ENCODE peak calls at places on chromosomes 16 and 17, in ten cellular contexts. One of them, this sample, is unnamed.

GRCh38 chr16:17309510-17309909 is 161.2 kb downstream of the XYLT1 start:
- DNase-seq in tibial nerve: no peak
- DNase-seq in uterus: no peak
- DNase-seq in upper lobe of left lung: no peak
- DNase-seq in heart left ventricle: no peak
- DNase-seq in body of pancreas: no peak
- DNase-seq in A549: no peak
- DNase-seq in Peyer's patch: no peak
- DNase-seq in IMR-90: no peak
- DNase-seq in breast epithelium: no peak
- DNase-seq in this sample: no peak

GRCh38 chr16:12920739-12921138 is 19.3 kb downstream of the SHISA9 start:
- DNase-seq in tibial nerve: no peak
- DNase-seq in uterus: no peak
- DNase-seq in upper lobe of left lung: no peak
- DNase-seq in heart left ventricle: no peak
- DNase-seq in body of pancreas: no peak
- DNase-seq in A549: no peak
- DNase-seq in Peyer's patch: no peak
- DNase-seq in IMR-90: no peak
- DNase-seq in breast epithelium: no peak
- DNase-seq in this sample: no peak

GRCh38 chr17:3681565-3681964 is 13.0 kb downstream of the EMC6 start:
- DNase-seq in tibial nerve: no peak
- DNase-seq in uterus: no peak
- DNase-seq in upper lobe of left lung: no peak
- DNase-seq in heart left ventricle: no peak
- DNase-seq in body of pancreas: no peak
- DNase-seq in A549: no peak
- DNase-seq in Peyer's patch: no peak
- DNase-seq in IMR-90: no peak
- DNase-seq in breast epithelium: no peak
- DNase-seq in this sample: no peak

GRCh38 chr17:74176546-74177001 is 26.9 kb upstream of the RPL38 start:
- DNase-seq in tibial nerve: peak
- DNase-seq in uterus: peak
- DNase-seq in upper lobe of left lung: peak
- DNase-seq in heart left ventricle: peak
- DNase-seq in body of pancreas: peak
- DNase-seq in A549: peak
- DNase-seq in Peyer's patch: peak
- DNase-seq in IMR-90: peak
- DNase-seq in breast epithelium: no peak
- DNase-seq in this sample: peak

GRCh38 chr17:38867179-38867994 is 2.5 kb upstream of the LASP1 start:
- DNase-seq in tibial nerve: no peak
- DNase-seq in uterus: peak
- DNase-seq in upper lobe of left lung: no peak
- DNase-seq in heart left ventricle: peak
- DNase-seq in body of pancreas: peak
- DNase-seq in A549: peak
- DNase-seq in Peyer's patch: no peak
- DNase-seq in IMR-90: peak
- DNase-seq in breast epithelium: no peak
- DNase-seq in this sample: peak

GRCh38 chr17:16342979-16343378 is 10.3 kb downstream of the CENPV start:
- DNase-seq in tibial nerve: no peak
- DNase-seq in uterus: no peak
- DNase-seq in upper lobe of left lung: no peak
- DNase-seq in heart left ventricle: no peak
- DNase-seq in body of pancreas: no peak
- DNase-seq in A549: no peak
- DNase-seq in Peyer's patch: no peak
- DNase-seq in IMR-90: peak
- DNase-seq in breast epithelium: no peak
- DNase-seq in this sample: no peak

GRCh38 chr16:9647981-9648701 is 534.1 kb downstream of the GRIN2A start:
- DNase-seq in tibial nerve: no peak
- DNase-seq in uterus: no peak
- DNase-seq in upper lobe of left lung: no peak
- DNase-seq in heart left ventricle: no peak
- DNase-seq in body of pancreas: peak
- DNase-seq in A549: peak
- DNase-seq in Peyer's patch: no peak
- DNase-seq in IMR-90: no peak
- DNase-seq in breast epithelium: no peak
- DNase-seq in this sample: no peak

GRCh38 chr17:64281962-64282752 is 19.1 kb upstream of the TEX2 start:
- DNase-seq in tibial nerve: no peak
- DNase-seq in uterus: peak
- DNase-seq in upper lobe of left lung: peak
- DNase-seq in heart left ventricle: peak
- DNase-seq in body of pancreas: peak
- DNase-seq in A549: peak
- DNase-seq in Peyer's patch: no peak
- DNase-seq in IMR-90: peak
- DNase-seq in breast epithelium: no peak
- DNase-seq in this sample: peak

GRCh38 chr17:32755045-32755805 is 121.7 kb downstream of the MYO1D start:
- DNase-seq in tibial nerve: no peak
- DNase-seq in uterus: no peak
- DNase-seq in upper lobe of left lung: no peak
- DNase-seq in heart left ventricle: no peak
- DNase-seq in body of pancreas: no peak
- DNase-seq in A549: peak
- DNase-seq in Peyer's patch: no peak
- DNase-seq in IMR-90: peak
- DNase-seq in breast epithelium: no peak
- DNase-seq in this sample: no peak

GRCh38 chr17:74459622-74460021 is 6.8 kb upstream of the CD300A start:
- DNase-seq in tibial nerve: no peak
- DNase-seq in uterus: no peak
- DNase-seq in upper lobe of left lung: no peak
- DNase-seq in heart left ventricle: no peak
- DNase-seq in body of pancreas: no peak
- DNase-seq in A549: no peak
- DNase-seq in Peyer's patch: no peak
- DNase-seq in IMR-90: no peak
- DNase-seq in breast epithelium: no peak
- DNase-seq in this sample: no peak

GRCh38 chr17:76248013-76248782 is 7.9 kb upstream of the RNF157 start:
- DNase-seq in tibial nerve: no peak
- DNase-seq in uterus: no peak
- DNase-seq in upper lobe of left lung: peak
- DNase-seq in heart left ventricle: no peak
- DNase-seq in body of pancreas: peak
- DNase-seq in A549: no peak
- DNase-seq in Peyer's patch: peak
- DNase-seq in IMR-90: no peak
- DNase-seq in breast epithelium: no peak
- DNase-seq in this sample: no peak

GRCh38 chr16:84312783-84313382 is 18.2 kb downstream of the WFDC1 start:
- DNase-seq in tibial nerve: no peak
- DNase-seq in uterus: no peak
- DNase-seq in upper lobe of left lung: peak
- DNase-seq in heart left ventricle: no peak
- DNase-seq in body of pancreas: peak
- DNase-seq in A549: no peak
- DNase-seq in Peyer's patch: peak
- DNase-seq in IMR-90: no peak
- DNase-seq in breast epithelium: no peak
- DNase-seq in this sample: no peak

DNA sequence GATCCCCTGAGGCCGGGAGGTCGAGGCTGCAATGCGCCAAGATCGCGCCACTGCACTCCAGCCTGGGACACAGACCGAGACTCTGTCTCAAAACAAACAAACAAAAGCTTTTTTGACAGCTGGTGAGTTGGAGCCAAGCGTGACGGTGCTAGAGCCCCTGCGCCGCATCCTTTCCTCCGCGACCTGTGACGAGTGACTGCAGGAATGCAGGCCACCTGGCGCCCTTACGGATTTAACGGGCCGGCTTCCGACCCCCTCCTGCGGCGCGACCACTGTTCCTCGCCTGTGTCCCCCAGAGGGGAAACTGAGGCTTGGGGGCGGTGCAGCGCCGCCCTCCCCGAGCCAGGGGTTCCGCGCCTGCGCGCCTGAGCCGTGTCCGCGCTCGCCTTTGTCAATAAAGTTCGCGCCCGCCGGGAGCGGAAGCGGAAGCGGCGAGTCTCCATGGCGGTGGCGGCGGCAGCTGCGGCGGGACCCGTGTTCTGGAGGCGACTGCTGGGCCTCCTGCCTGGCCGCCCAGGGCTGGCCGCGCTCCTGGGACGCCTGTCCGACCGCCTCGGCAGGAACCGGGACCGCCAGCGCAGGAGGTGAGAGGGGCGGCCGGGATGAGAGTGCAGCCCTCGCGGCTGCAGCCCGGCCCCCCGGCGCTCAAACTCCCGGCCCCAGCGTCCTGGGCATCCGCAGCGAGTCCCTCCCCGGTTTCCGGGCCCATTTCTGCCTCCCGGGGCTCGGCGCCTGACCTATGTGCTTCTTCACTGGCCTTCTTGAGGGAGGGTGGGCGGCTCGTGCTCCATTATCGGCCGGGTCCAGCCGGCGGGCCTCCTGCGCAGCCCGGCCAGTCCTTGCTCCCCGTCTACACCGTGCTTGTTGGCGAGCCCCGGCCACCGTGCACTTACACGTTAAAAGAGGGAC is at the start of gene PGS1:
- DNase-seq in tibial nerve: peak
- DNase-seq in uterus: peak
- DNase-seq in upper lobe of left lung: peak
- DNase-seq in heart left ventricle: peak
- DNase-seq in body of pancreas: peak
- DNase-seq in A549: peak
- DNase-seq in Peyer's patch: peak
- DNase-seq in IMR-90: peak
- DNase-seq in breast epithelium: peak
- DNase-seq in this sample: peak
- TF ChIP-seq POLR2A in tibial nerve: peak
- TF ChIP-seq POLR2A in uterus: peak
- TF ChIP-seq POLR2A in upper lobe of left lung: peak
- TF ChIP-seq POLR2A in heart left ventricle: no peak
- TF ChIP-seq POLR2A in body of pancreas: peak
- TF ChIP-seq POLR2A in A549: peak
- TF ChIP-seq POLR2A in Peyer's patch: peak
- TF ChIP-seq POLR2A in IMR-90: peak
- TF ChIP-seq POLR2A in breast epithelium: peak
- TF ChIP-seq POLR2A in this sample: peak

GRCh38 chr17:2041561-2042354 is at the start of gene OVCA2:
- DNase-seq in tibial nerve: peak
- DNase-seq in uterus: peak
- DNase-seq in upper lobe of left lung: peak
- DNase-seq in heart left ventricle: peak
- DNase-seq in body of pancreas: peak
- DNase-seq in A549: peak
- DNase-seq in Peyer's patch: peak
- DNase-seq in IMR-90: peak
- DNase-seq in breast epithelium: peak
- DNase-seq in this sample: peak

GRCh38 chr17:2044263-2044894 is 2.6 kb downstream of the OVCA2 start:
- DNase-seq in tibial nerve: no peak
- DNase-seq in uterus: no peak
- DNase-seq in upper lobe of left lung: no peak
- DNase-seq in heart left ventricle: no peak
- DNase-seq in body of pancreas: no peak
- DNase-seq in A549: no peak
- DNase-seq in Peyer's patch: no peak
- DNase-seq in IMR-90: no peak
- DNase-seq in breast epithelium: no peak
- DNase-seq in this sample: no peak

GRCh38 chr17:2040942-2041560 is 771 bp upstream of the OVCA2 start:
- DNase-seq in tibial nerve: no peak
- DNase-seq in uterus: no peak
- DNase-seq in upper lobe of left lung: no peak
- DNase-seq in heart left ventricle: no peak
- DNase-seq in body of pancreas: no peak
- DNase-seq in A549: no peak
- DNase-seq in Peyer's patch: no peak
- DNase-seq in IMR-90: no peak
- DNase-seq in breast epithelium: no peak
- DNase-seq in this sample: no peak

GRCh38 chr17:2042355-2042929 is 620 bp downstream of the OVCA2 start:
- DNase-seq in tibial nerve: no peak
- DNase-seq in uterus: no peak
- DNase-seq in upper lobe of left lung: no peak
- DNase-seq in heart left ventricle: no peak
- DNase-seq in body of pancreas: no peak
- DNase-seq in A549: peak
- DNase-seq in Peyer's patch: no peak
- DNase-seq in IMR-90: no peak
- DNase-seq in breast epithelium: no peak
- DNase-seq in this sample: no peak

DNA sequence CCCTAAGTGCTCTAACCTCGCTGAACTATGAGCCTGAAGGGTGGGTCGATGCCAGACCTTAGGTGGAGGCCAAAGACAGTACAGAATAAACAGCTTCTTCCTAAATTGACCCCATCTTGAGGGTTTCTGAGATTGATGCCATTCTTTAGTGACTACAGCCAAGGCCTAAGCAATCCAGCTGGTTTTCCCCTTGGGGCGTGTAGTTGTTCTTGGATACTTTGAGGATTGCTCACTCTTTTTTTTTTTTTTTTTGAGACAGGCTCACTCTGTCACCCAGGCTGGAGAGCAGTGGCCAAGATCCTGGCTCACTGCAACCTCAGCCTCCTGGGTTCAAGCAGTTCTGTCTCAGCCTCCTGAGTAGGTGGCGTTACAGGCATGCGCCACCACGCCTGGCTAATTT is 2.0 kb downstream of the OVCA2 start:
- DNase-seq in tibial nerve: no peak
- DNase-seq in uterus: no peak
- DNase-seq in upper lobe of left lung: no peak
- DNase-seq in heart left ventricle: no peak
- DNase-seq in body of pancreas: no peak
- DNase-seq in A549: peak
- DNase-seq in Peyer's patch: no peak
- DNase-seq in IMR-90: peak
- DNase-seq in breast epithelium: no peak
- DNase-seq in this sample: no peak
- H3K27ac ChIP-seq in tibial nerve: no peak
- H3K27ac ChIP-seq in uterus: no peak
- H3K27ac ChIP-seq in upper lobe of left lung: no peak
- H3K27ac ChIP-seq in heart left ventricle: no peak
- H3K27ac ChIP-seq in body of pancreas: no peak
- H3K27ac ChIP-seq in A549: no peak
- H3K27ac ChIP-seq in Peyer's patch: no peak
- H3K27ac ChIP-seq in IMR-90: peak
- H3K27ac ChIP-seq in breast epithelium: peak
- H3K27ac ChIP-seq in this sample: no peak

GRCh38 chr17:7321466-7321865 is 6.3 kb upstream of the GPS2 start:
- DNase-seq in tibial nerve: no peak
- DNase-seq in uterus: no peak
- DNase-seq in upper lobe of left lung: no peak
- DNase-seq in heart left ventricle: no peak
- DNase-seq in body of pancreas: no peak
- DNase-seq in A549: no peak
- DNase-seq in Peyer's patch: no peak
- DNase-seq in IMR-90: no peak
- DNase-seq in breast epithelium: no peak
- DNase-seq in this sample: no peak
- TF ChIP-seq POLR2A in tibial nerve: no peak
- TF ChIP-seq POLR2A in uterus: no peak
- TF ChIP-seq POLR2A in upper lobe of left lung: no peak
- TF ChIP-seq POLR2A in heart left ventricle: no peak
- TF ChIP-seq POLR2A in body of pancreas: no peak
- TF ChIP-seq POLR2A in A549: no peak
- TF ChIP-seq POLR2A in Peyer's patch: no peak
- TF ChIP-seq POLR2A in IMR-90: no peak
- TF ChIP-seq POLR2A in breast epithelium: no peak
- TF ChIP-seq POLR2A in this sample: no peak

GRCh38 chr17:56913000-56913866 is 616 bp downstream of the TRIM25 start:
- DNase-seq in tibial nerve: no peak
- DNase-seq in uterus: no peak
- DNase-seq in upper lobe of left lung: no peak
- DNase-seq in heart left ventricle: peak
- DNase-seq in body of pancreas: no peak
- DNase-seq in A549: no peak
- DNase-seq in Peyer's patch: no peak
- DNase-seq in IMR-90: no peak
- DNase-seq in breast epithelium: peak
- DNase-seq in this sample: no peak
- H3K27ac ChIP-seq in tibial nerve: peak
- H3K27ac ChIP-seq in uterus: peak
- H3K27ac ChIP-seq in upper lobe of left lung: peak
- H3K27ac ChIP-seq in heart left ventricle: peak
- H3K27ac ChIP-seq in body of pancreas: peak
- H3K27ac ChIP-seq in A549: peak
- H3K27ac ChIP-seq in Peyer's patch: peak
- H3K27ac ChIP-seq in IMR-90: peak
- H3K27ac ChIP-seq in breast epithelium: peak
- H3K27ac ChIP-seq in this sample: peak

This sample was measured in right lobe of liver.